ENCODE peak calls at places on chromosome 10, in five cellular contexts. H is H7, J is AG09319, L is NCI-H748 treated with DMSO at 0.1 percent for 48 hours, W is posterior cingulate gyrus. O is an unnamed sample.

GRCh38 chr10:101047961-101048892 is 13.6 kb upstream of the KAZALD1 start:
- DNase-seq in J (no peak), L (peak; percentile 38), H (peak; percentile 91), W (no peak), O (no peak)

GRCh38 chr10:4013651-4014085 is 228.7 kb upstream of the KLF6 start:
- DNase-seq in J (no peak), L (no peak), W (no peak), H (no peak), O (no peak)

GRCh38 chr10:44995914-44996633 is 4.6 kb upstream of the ZNF22 start:
- DNase-seq in H (no peak), J (peak; percentile 75), W (peak; percentile 53), L (no peak), O (no peak)

GRCh38 chr10:97210576-97210975 is 24.8 kb upstream of the SLIT1 start:
- DNase-seq in W (peak; percentile 73), H (peak; percentile 90), J (peak; percentile 30), L (peak; percentile 27), O (peak; percentile 43)

GRCh38 chr10:47361293-47361692 is 13.1 kb downstream of the RBP3 start:
- DNase-seq in J (no peak), W (peak; percentile 70), H (peak; percentile 91), L (no peak), O (peak; percentile 27)

GRCh38 chr10:62582804-62583208 is 208.6 kb downstream of the ZNF365 start:
- DNase-seq in W (no peak), J (peak; percentile 75), H (no peak), L (no peak), O (no peak)

GRCh38 chr10:119291223-119291900 is 84.0 kb downstream of the GRK5 start:
- DNase-seq in J (no peak), L (no peak), W (no peak), H (no peak), O (no peak)

GRCh38 chr10:90167174-90168064 is 466.0 kb downstream of the KIF20B start:
- DNase-seq in H (no peak), W (no peak), L (no peak), J (no peak), O (no peak)

GRCh38 chr10:3803884-3804741 is 19.1 kb upstream of the KLF6 start:
- DNase-seq in J (no peak), L (peak; percentile 29), H (no peak), W (no peak), O (no peak)